ENCODE peak calls at places on chromosomes 13 and 19, in nine cellular contexts. O, C, U, Q, D, E, H, R and J are unnamed samples.

GRCh38 chr19:54207908-54208783 is 7.5 kb downstream of the RPS9 start:
- DNase-seq in O (no peak), C (no peak), D (peak; percentile 52), U (no peak), H (peak; percentile 99), E (no peak), R (peak; percentile 90), Q (peak; percentile 88), J (no peak)

GRCh38 chr19:590396-590745 is 690 bp downstream of the HCN2 start:
- DNase-seq in O (no peak), C (no peak), R (no peak), Q (no peak), D (no peak), U (no peak), H (peak; percentile 57), E (no peak), J (no peak)

GRCh38 chr19:38975214-38975860 is at the start of gene FBXO17:
- DNase-seq in C (no peak), H (peak; percentile 63), E (no peak), Q (peak; percentile 52), D (peak; percentile 52), R (peak; percentile 90), U (peak; percentile 80), O (peak; percentile 70), J (no peak)

GRCh38 chr13:27830010-27830409 is 37.7 kb downstream of the GSX1 start:
- DNase-seq in R (peak; percentile 86), U (peak; percentile 94), Q (peak; percentile 71), D (peak; percentile 38), C (peak; percentile 76), E (peak; percentile 51), O (peak; percentile 80), H (peak; percentile 18), J (peak; percentile 56)

GRCh38 chr13:31056650-31057275 is 104.9 kb downstream of the HSPH1 start:
- DNase-seq in R (no peak), D (no peak), H (peak; percentile 36), C (no peak), U (no peak), E (no peak), Q (no peak), O (peak; percentile 21), J (no peak)

GRCh38 chr19:8045872-8046568 is 6.5 kb upstream of the CCL25 start:
- DNase-seq in C (no peak), U (no peak), D (no peak), O (no peak), Q (no peak), E (no peak), H (no peak), R (no peak), J (no peak)

GRCh38 chr19:6097911-6098310 is 12.4 kb downstream of the RFX2 start:
- DNase-seq in H (no peak), U (no peak), E (no peak), O (no peak), R (no peak), Q (no peak), C (no peak), D (no peak), J (no peak)

GRCh38 chr13:49366841-49367240 is 77.0 kb downstream of the CAB39L start:
- DNase-seq in E (no peak), Q (no peak), C (no peak), U (no peak), H (no peak), O (no peak), D (no peak), R (no peak), J (no peak)

GRCh38 chr13:50248537-50249521 is 233.6 kb downstream of the KCNRG start:
- DNase-seq in H (no peak), O (peak; percentile 30), C (no peak), D (no peak), Q (no peak), E (no peak), U (no peak), R (no peak), J (no peak)

GRCh38 chr19:34274827-34275625 is 20.7 kb downstream of the GARRE1 start:
- DNase-seq in H (peak; percentile 91), U (no peak), Q (no peak), O (no peak), C (no peak), R (no peak), E (no peak), D (no peak), J (no peak)

GRCh38 chr19:33686687-33687541 is 65.2 kb downstream of the CHST8 start:
- DNase-seq in Q (no peak), C (no peak), E (no peak), U (no peak), O (no peak), R (peak; percentile 80), H (no peak), D (no peak), J (no peak)

GRCh38 chr13:49410477-49410876 is 33.4 kb downstream of the CAB39L start:
- DNase-seq in H (no peak), O (no peak), D (no peak), E (no peak), U (no peak), R (no peak), Q (no peak), C (no peak), J (no peak)

GRCh38 chr19:18760440-18761383 is 30.4 kb downstream of the COMP start:
- DNase-seq in D (no peak), E (no peak), Q (no peak), C (no peak), U (no peak), H (no peak), R (no peak), O (no peak), J (no peak)

GRCh38 chr19:2428027-2428690 is 773 bp upstream of the TIMM13 start:
- DNase-seq in O (peak; percentile 89), R (peak; percentile 89), C (no peak), Q (peak; percentile 65), U (peak; percentile 67), E (no peak), H (peak; percentile 40), D (peak; percentile 36), J (no peak)

GRCh38 chr19:19259741-19260140 is 13.4 kb downstream of the TM6SF2 start:
- DNase-seq in Q (no peak), O (peak; percentile 89), H (peak; percentile 50), R (no peak), D (no peak), U (no peak), E (no peak), C (no peak), J (no peak)

GRCh38 chr13:44651209-44651608 is 75.1 kb upstream of the TSC22D1 start:
- DNase-seq in U (no peak), O (peak; percentile 57), H (no peak), C (no peak), E (no peak), D (no peak), Q (no peak), R (no peak), J (no peak)

GRCh38 chr13:67776171-67776570 is 546.0 kb upstream of the PCDH9 start:
- DNase-seq in U (no peak), Q (no peak), E (no peak), C (no peak), R (no peak), O (no peak), D (no peak), H (no peak), J (no peak)

GRCh38 chr19:14089412-14089661 is 1.2 kb downstream of the SAMD1 start:
- DNase-seq in C (no peak), O (peak; percentile 75), D (no peak), R (no peak), E (no peak), Q (no peak), H (peak; percentile 46), U (no peak), J (no peak)
- TF ChIP-seq CTCF in C (no peak), O (peak; percentile 50), D (peak; percentile 26), R (no peak), E (peak; percentile 40), Q (peak; percentile 10), H (peak; percentile 38), U (no peak), J (no peak)

DNA sequence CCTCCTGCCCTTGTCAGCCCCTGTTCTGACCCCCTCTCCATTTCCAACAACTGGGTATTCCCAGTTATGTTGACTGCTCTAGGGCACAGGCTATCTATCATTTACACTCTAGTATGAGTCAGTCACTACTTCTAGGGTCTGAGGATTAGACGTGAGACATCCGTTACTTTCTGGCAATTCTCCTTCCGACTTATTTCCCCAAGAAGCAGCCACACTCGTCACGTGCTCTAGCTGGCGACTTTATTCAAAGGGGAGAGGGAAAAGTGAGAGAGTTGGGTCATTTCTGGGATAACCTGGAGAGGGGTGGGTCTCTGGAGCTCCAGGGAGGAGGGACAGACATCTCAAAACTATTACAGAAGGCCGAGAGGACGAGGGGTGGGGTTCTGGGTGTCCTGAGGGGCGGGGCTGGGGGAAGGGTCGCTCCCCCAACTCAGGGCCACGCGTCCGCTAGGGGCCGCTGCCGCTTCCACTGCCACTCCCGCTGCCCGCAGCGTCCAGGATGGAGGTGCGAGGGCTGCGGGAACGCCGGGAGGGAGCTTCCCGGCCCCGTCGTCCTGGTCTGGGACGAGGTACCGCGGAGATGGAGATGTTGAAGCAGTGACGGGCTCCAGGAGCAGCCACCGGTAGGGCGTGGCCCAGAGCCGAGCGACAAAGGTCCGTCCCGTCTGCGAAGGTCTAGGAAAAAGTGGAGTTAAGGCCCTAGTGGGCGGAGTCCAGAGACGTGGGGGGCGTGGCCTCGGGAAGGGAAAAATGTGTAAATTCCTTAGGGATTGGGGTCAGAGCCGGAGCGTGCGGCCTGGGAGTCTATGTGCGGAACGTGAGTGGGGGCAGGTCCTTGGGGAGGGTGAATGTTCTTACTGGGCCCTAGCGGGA is 8.9 kb downstream of the RTBDN start:
- DNase-seq in U (peak; percentile 66), D (no peak), C (no peak), Q (no peak), H (no peak), O (peak; percentile 96), E (no peak), R (no peak), J (no peak)
- TF ChIP-seq CTCF in U (peak; percentile 9), D (peak; percentile 42), C (no peak), Q (peak; percentile 42), H (peak; percentile 53), O (peak; percentile 89), E (peak; percentile 16), R (no peak), J (peak; percentile 32)

GRCh38 chr13:94112227-94112626 is 367.3 kb downstream of the DCT start:
- DNase-seq in C (no peak), D (no peak), H (peak; percentile 96), R (no peak), U (no peak), E (no peak), O (no peak), Q (no peak), J (no peak)
- TF ChIP-seq CTCF in C (no peak), D (no peak), H (no peak), R (no peak), U (no peak), E (no peak), O (no peak), Q (no peak), J (no peak)

DNA sequence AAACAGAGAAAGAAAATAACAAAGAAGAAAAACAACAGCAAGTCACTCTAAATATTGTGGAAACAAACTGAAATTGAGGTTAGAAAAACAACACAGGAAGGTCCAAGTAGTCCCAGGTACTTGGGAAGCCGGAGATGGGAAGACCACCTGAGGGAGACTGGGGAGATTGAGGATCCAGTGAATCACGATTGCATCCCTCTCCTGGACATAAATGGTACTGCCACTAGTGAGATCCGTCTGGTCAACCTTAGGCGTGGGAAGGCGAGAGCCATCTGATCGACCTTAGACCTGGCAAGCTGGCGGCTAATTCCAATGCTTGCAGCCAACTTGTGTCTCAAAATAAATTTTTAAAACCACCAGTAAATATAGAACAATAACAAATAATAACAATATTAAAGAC is 81.9 kb downstream of the ZNF726 start:
- DNase-seq in H (peak; percentile 14), E (no peak), O (peak; percentile 72), D (no peak), Q (no peak), R (no peak), U (no peak), C (no peak), J (no peak)
- TF ChIP-seq CTCF in H (peak; percentile 53), E (no peak), O (peak; percentile 36), D (peak; percentile 35), Q (peak; percentile 37), R (no peak), U (no peak), C (no peak), J (no peak)